ENCODE peak calls at places on chromosome 9, in seven cellular contexts. S, C, R, Q, X, J and Z are unnamed samples. For H4K20me1 and H3F3A, the result is how much of the 10 kb centered on the place peaks cover.

GRCh38 chr9:114093031-114093471 is 6.0 kb downstream of the KIF12 start:
- DNase-seq in S (no peak), C (no peak), R (no peak), Q (no peak), X (no peak), J (no peak), Z (no peak)

GRCh38 chr9:113687680-113688371 is 188.3 kb upstream of the ZNF618 start:
- DNase-seq in S (peak), C (no peak), R (no peak), Q (peak), X (peak), J (no peak), Z (no peak)

GRCh38 chr9:15253197-15253596 is 53.8 kb downstream of the TTC39B start:
- DNase-seq in S (peak), C (peak), R (no peak), Q (no peak), X (no peak), J (no peak), Z (no peak)

GRCh38 chr9:7500521-7500920 is 299.1 kb downstream of the DMAC1 start:
- DNase-seq in S (no peak), C (no peak), R (no peak), Q (no peak), X (no peak), J (no peak), Z (peak)

GRCh38 chr9:1490341-1491115 is 440.4 kb downstream of the DMRT2 start:
- DNase-seq in S (no peak), C (peak), R (no peak), Q (no peak), X (no peak), J (no peak), Z (peak)

GRCh38 chr9:14258840-14259239 is 55.1 kb downstream of the NFIB start:
- DNase-seq in S (no peak), C (peak), R (peak), Q (no peak), X (no peak), J (no peak), Z (peak)

GRCh38 chr9:84207443-84208032 is 133.0 kb downstream of the SLC28A3 start:
- DNase-seq in S (no peak), C (no peak), R (no peak), Q (no peak), X (no peak), J (no peak), Z (no peak)

GRCh38 chr9:122789256-122790046 is 718 bp downstream of the OR5C1 start:
- DNase-seq in S (no peak), C (no peak), R (no peak), Q (no peak), X (no peak), J (no peak), Z (no peak)

GRCh38 chr9:26502311-26502710 is 390.3 kb downstream of the CAAP1 start:
- DNase-seq in S (peak), C (peak), R (no peak), Q (peak), X (no peak), J (no peak), Z (no peak)

GRCh38 chr9:72473474-72474241 is 47.8 kb upstream of the TMC1 start:
- DNase-seq in S (no peak), C (peak), R (no peak), Q (no peak), X (no peak), J (peak), Z (peak)

GRCh38 chr9:130433168-130433946 is 11.4 kb upstream of the ASS1 start:
- DNase-seq in S (peak), C (peak), R (no peak), Q (peak), X (peak), J (no peak), Z (peak)

GRCh38 chr9:121599186-121599871 is 52.1 kb upstream of the DAB2IP start:
- DNase-seq in S (peak), C (peak), R (peak), Q (peak), X (peak), J (no peak), Z (peak)

GRCh38 chr9:96413312-96414221 is 4.6 kb downstream of the ZNF367 start:
- DNase-seq in S (no peak), C (no peak), R (no peak), Q (no peak), X (no peak), J (no peak), Z (no peak)

GRCh38 chr9:18824095-18824666 is 208.8 kb downstream of the SAXO1 start:
- DNase-seq in S (peak), C (peak), R (no peak), Q (no peak), X (peak), J (no peak), Z (peak)

GRCh38 chr9:130668196-130668595 is 3.8 kb downstream of the PRDM12 start:
- DNase-seq in S (no peak), C (no peak), R (no peak), Q (no peak), X (no peak), J (no peak), Z (no peak)

GRCh38 chr9:129944501-129945116 is 98.4 kb downstream of the FNBP1 start:
- DNase-seq in S (no peak), C (no peak), R (no peak), Q (no peak), X (no peak), J (no peak), Z (no peak)

GRCh38 chr9:122389799-122390481 is 19.1 kb downstream of the PTGS1 start:
- DNase-seq in S (peak), C (peak), R (no peak), Q (no peak), X (no peak), J (no peak), Z (no peak)

GRCh38 chr9:99345936-99346335 is 123.9 kb downstream of the SEC61B start:
- DNase-seq in S (no peak), C (peak), R (peak), Q (no peak), X (no peak), J (no peak), Z (peak)

GRCh38 chr9:117425562-117425961 is 10.7 kb upstream of the ASTN2 start:
- DNase-seq in S (no peak), C (no peak), R (no peak), Q (no peak), X (no peak), J (no peak), Z (no peak)

GRCh38 chr9:12723409-12724028 is 30.3 kb downstream of the TYRP1 start:
- DNase-seq in S (peak), C (peak), R (peak), Q (no peak), X (no peak), J (peak), Z (peak)

GRCh38 chr9:105007143-105007542 is 79.2 kb upstream of the ABCA1 start:
- DNase-seq in S (no peak), C (peak), R (peak), Q (no peak), X (no peak), J (no peak), Z (peak)

GRCh38 chr9:83986765-83987401 is 6.3 kb downstream of the RMI1 start:
- DNase-seq in S (no peak), C (peak), R (peak), Q (no peak), X (no peak), J (no peak), Z (no peak)

GRCh38 chr9:127796899-127797370 is 5.7 kb upstream of the FPGS start:
- DNase-seq in S (no peak), C (peak), R (no peak), Q (peak), X (no peak), J (peak), Z (no peak)

GRCh38 chr9:3285365-3286161 is 240.2 kb downstream of the RFX3 start:
- DNase-seq in S (no peak), C (no peak), R (no peak), Q (no peak), X (no peak), J (no peak), Z (peak)

GRCh38 chr9:120937596-120937995 is 11.0 kb upstream of the TRAF1 start:
- DNase-seq in S (no peak), C (no peak), R (no peak), Q (no peak), X (no peak), J (no peak), Z (peak)

GRCh38 chr9:117696141-117696540 is 8.1 kb upstream of the TLR4 start:
- DNase-seq in S (no peak), C (no peak), R (no peak), Q (no peak), X (no peak), J (no peak), Z (peak)

GRCh38 chr9:93929231-93929630 is 25.9 kb downstream of the BARX1 start:
- DNase-seq in S (no peak), C (no peak), R (no peak), Q (no peak), X (no peak), J (no peak), Z (no peak)

GRCh38 chr9:111030492-111030891 is 7.8 kb downstream of the LPAR1 start:
- DNase-seq in S (no peak), C (no peak), R (no peak), Q (no peak), X (no peak), J (no peak), Z (no peak)

GRCh38 chr9:131237931-131238401 is 38.3 kb downstream of the FAM78A start:
- DNase-seq in S (peak), C (peak), R (peak), Q (peak), X (no peak), J (peak), Z (peak)

GRCh38 chr9:134286513-134287245 is 39.6 kb upstream of the RXRA start:
- DNase-seq in S (no peak), C (peak), R (no peak), Q (no peak), X (peak), J (no peak), Z (no peak)

GRCh38 chr9:74064702-74065101 is 432.4 kb upstream of the RORB start:
- DNase-seq in S (no peak), C (no peak), R (no peak), Q (no peak), X (no peak), J (no peak), Z (no peak)

GRCh38 chr9:130498918-130499698 is 54.3 kb downstream of the ASS1 start:
- DNase-seq in S (no peak), C (no peak), R (no peak), Q (no peak), X (peak), J (no peak), Z (no peak)

GRCh38 chr9:118595719-118596305 is 773.4 kb downstream of the BRINP1 start:
- DNase-seq in S (peak), C (peak), R (no peak), Q (peak), X (peak), J (no peak), Z (peak)

GRCh38 chr9:16871358-16872151 is 1.1 kb upstream of the BNC2 start:
- DNase-seq in S (peak), C (peak), R (no peak), Q (peak), X (peak), J (peak), Z (peak)

GRCh38 chr9:2854617-2855016 is 10.7 kb upstream of the PUM3 start:
- DNase-seq in S (peak), C (no peak), R (no peak), Q (no peak), X (no peak), J (no peak), Z (no peak)

GRCh38 chr9:95125652-95126051 is 191.9 kb downstream of the FANCC start:
- DNase-seq in S (no peak), C (no peak), R (no peak), Q (no peak), X (no peak), J (no peak), Z (no peak)

GRCh38 chr9:84711398-84711777 is 41.9 kb downstream of the NTRK2 start:
- DNase-seq in S (no peak), C (peak), R (peak), Q (no peak), X (no peak), J (no peak), Z (no peak)

GRCh38 chr9:13705356-13705755 is 425.9 kb upstream of the MPDZ start:
- DNase-seq in S (no peak), C (no peak), R (no peak), Q (no peak), X (no peak), J (no peak), Z (peak)

GRCh38 chr9:92804727-92805126 is 40.1 kb upstream of the BICD2 start:
- DNase-seq in S (no peak), C (no peak), R (no peak), Q (no peak), X (no peak), J (no peak), Z (no peak)

GRCh38 chr9:116181853-116182610 is 28.4 kb downstream of the PAPPA start:
- DNase-seq in S (peak), C (no peak), R (peak), Q (no peak), X (no peak), J (no peak), Z (peak)

GRCh38 chr9:4820172-4820571 is 27.4 kb downstream of the RCL1 start:
- DNase-seq in S (no peak), C (no peak), R (no peak), Q (no peak), X (no peak), J (no peak), Z (no peak)
- H4K20me1 ChIP-seq in S (under half), C (under half), R (under half), Q (under half), X (under half), J (under half), Z (under half)

GRCh38 chr9:37405764-37406380 is 16.6 kb upstream of the GRHPR start:
- DNase-seq in S (no peak), C (no peak), R (no peak), Q (no peak), X (no peak), J (no peak), Z (no peak)

GRCh38 chr9:37404590-37404989 is 17.9 kb upstream of the GRHPR start:
- DNase-seq in S (no peak), C (no peak), R (no peak), Q (no peak), X (no peak), J (no peak), Z (no peak)

GRCh38 chr9:37407468-37407867 is 15.0 kb upstream of the GRHPR start:
- DNase-seq in S (peak), C (peak), R (no peak), Q (no peak), X (no peak), J (no peak), Z (peak)

GRCh38 chr9:37405350-37405749 is 17.1 kb upstream of the GRHPR start:
- DNase-seq in S (no peak), C (no peak), R (no peak), Q (no peak), X (no peak), J (no peak), Z (no peak)

DNA sequence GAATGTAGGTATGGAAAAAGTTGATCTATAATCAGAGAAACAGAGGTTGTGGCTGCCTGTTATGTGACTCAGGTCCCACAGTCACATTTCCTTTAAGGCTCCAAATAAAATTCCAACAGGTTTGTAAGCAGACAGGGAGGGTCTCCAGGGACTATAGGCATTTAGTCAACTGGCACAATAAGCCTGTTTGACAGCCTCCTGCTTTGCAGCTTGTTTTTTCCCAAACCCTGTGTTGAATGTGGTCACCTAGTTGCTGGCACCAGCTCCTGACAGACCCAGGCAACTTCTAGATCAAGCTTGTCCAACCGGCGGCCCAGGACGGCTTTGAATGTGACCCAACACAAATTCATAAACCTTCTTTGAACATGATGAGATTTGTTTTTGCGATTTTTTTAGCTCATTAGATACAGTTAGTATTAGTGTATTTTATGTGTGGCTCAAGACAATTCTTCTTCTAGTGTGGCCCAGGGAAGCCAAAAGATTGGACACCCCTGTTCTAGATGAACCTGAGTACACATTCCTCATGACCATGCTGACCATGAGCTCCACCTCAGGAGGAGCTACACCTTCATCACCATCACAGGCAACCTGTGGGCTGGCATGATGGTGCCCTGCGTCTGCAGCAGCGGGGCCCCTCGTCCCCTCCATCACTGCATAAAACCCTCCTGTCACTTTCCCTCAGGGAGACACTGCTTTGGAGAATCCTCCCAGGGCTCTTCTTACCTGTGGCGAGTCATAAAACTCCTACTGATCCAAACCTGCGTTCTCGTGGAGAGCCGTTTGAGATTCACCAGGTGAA is 15.7 kb upstream of the GRHPR start:
- DNase-seq in S (no peak), C (peak), R (peak), Q (no peak), X (no peak), J (no peak), Z (no peak)
- H3F3A ChIP-seq in S (under half), C (under half), R (under half), Q (under half), X (under half), J (under half), Z (under half)

DNA sequence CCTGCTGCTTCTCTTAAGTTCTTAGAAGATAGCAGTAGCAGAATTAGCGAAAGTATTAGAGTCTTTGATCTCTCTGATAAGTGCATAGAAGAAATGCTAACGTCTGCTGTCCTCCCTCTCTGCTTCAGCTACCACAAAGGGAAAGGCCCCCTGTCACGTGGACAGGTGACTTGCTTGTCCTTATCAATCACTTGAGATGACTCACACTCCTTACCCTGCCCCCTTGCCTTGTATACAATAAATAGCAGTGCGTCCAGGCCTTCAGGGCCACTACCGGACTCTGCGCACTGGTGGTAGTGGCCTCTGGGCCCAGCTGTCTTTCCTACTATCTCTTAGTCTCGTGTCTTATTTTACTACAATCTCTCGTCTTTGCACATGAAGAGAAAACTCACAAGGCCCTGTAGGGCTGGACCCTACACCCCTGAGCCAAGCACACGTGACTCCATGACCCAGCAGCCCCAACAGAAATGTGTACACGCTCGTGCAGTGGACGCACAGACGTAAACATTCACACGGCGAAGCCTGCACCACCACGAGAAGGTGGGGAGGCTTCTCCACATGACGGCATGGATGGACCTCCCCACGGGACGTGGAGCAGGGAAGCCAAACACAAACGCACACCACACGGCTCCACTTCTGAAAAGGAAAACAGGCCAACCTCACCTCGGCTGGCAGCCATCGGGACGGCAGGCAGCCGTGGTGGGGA is 38.3 kb downstream of the PNPLA7 start:
- DNase-seq in S (no peak), C (no peak), R (no peak), Q (no peak), X (no peak), J (no peak), Z (no peak)
- H2AFZ ChIP-seq in S (no peak), C (no peak), R (no peak), Q (no peak), X (no peak), J (no peak), Z (no peak)

DNA sequence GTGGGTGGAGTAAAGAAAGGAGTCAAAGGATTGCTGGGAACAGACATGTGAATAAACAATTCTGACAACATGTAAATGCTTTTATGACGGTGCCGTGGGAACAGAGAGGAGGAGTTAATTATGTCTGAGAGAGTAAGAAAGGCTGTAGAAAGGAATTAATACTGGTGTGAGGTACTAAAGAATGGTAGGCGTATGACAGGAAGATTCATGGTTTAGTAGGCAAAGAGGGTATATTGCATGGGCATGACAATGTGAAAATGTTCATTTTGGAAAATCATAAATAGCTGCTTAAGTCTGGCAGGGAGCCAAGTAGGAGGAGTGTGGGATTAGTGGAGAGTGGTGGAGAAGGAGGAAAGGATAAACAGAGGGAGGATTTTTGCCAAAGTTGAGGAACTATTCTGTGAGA is 19.7 kb downstream of the NAA35 start:
- DNase-seq in S (no peak), C (no peak), R (no peak), Q (no peak), X (no peak), J (no peak), Z (no peak)
- H4K20me1 ChIP-seq in S (under half), C (under half), R (under half), Q (under half), X (under half), J (under half), Z (under half)

DNA sequence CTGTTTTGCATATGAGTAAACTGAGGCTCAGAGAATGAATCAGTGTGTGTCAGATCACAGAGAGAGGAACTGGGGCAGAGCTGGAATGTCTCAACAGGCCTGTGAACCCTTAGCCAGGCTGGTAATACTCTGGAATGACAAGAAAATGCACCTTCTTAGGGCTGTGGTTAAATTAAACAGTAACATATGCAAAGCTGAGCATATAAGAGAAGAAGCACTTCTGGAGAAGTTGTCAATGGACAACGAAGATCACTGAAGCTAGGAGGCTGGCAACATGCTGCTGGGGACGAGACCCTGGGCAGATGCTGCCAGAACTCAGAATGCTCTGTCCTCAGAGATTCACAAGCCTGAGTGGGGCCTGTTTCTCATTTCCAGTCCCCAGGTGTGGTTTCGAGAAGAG is 64.6 kb upstream of the EPB41L4B start:
- DNase-seq in S (no peak), C (no peak), R (no peak), Q (no peak), X (no peak), J (no peak), Z (no peak)
- H3F3A ChIP-seq in S (under half), C (under half), R (under half), Q (under half), X (under half), J (under half), Z (under half)

DNA sequence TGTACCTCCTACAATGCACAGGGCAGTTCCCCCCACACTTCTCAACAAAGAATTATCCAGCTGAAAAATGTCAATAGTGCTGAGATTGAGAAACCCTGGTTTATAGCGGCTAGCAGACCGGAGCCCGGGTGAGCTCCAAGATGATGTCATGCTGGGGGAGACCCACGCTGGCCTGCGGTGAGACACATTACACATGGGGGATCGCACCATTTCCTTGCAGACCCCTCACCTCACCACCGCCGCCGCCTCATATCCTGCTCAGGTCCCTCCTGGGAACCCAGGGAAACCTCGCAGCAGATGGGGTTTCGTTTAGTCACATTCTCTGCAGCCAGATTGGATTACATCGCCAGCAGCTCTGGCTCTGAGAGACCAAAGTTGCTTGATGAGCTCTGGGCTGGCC is 14.7 kb upstream of the TNC start:
- DNase-seq in S (peak), C (no peak), R (no peak), Q (no peak), X (no peak), J (no peak), Z (no peak)
- H2AFZ ChIP-seq in S (peak), C (no peak), R (no peak), Q (no peak), X (no peak), J (no peak), Z (no peak)